ENCODE peak calls at places on chromosomes 4 and X, in eight cellular contexts. One of them, this sample, is unnamed.

GRCh38 chr4:165203541-165204461 is 3.6 kb upstream of the KLHL2 start:
- DNase-seq in ascending aorta: no peak
- DNase-seq in activated gamma-delta T cell treated with Interleukin-2 at 50 U/mL for 16 hours: no peak
- DNase-seq in stimulated activated CD4-positive, alpha-beta T cell treated with anti-CD3 and anti-CD28 coated beads, Interleukin-12 subunit alpha, Interleukin-12 subunit beta, amount 100 ng/mL, for 24 hours: no peak
- DNase-seq in NCI-H460: no peak
- DNase-seq in Calu3: no peak
- DNase-seq in NCI-H1694 treated with DMSO at 0.1 percent for 48 hours: no peak
- DNase-seq in GM06990: no peak
- DNase-seq in this sample: no peak

GRCh38 chrX:17291998-17292658 is 82.9 kb upstream of the NHS start:
- DNase-seq in ascending aorta: no peak
- DNase-seq in activated gamma-delta T cell treated with Interleukin-2 at 50 U/mL for 16 hours: no peak
- DNase-seq in stimulated activated CD4-positive, alpha-beta T cell treated with anti-CD3 and anti-CD28 coated beads, Interleukin-12 subunit alpha, Interleukin-12 subunit beta, amount 100 ng/mL, for 24 hours: no peak
- DNase-seq in NCI-H460: no peak
- DNase-seq in Calu3: no peak
- DNase-seq in NCI-H1694 treated with DMSO at 0.1 percent for 48 hours: peak; percentile 24
- DNase-seq in GM06990: no peak
- DNase-seq in this sample: no peak

GRCh38 chr4:41757521-41758156 is 9.1 kb upstream of the PHOX2B start:
- DNase-seq in ascending aorta: no peak
- DNase-seq in activated gamma-delta T cell treated with Interleukin-2 at 50 U/mL for 16 hours: no peak
- DNase-seq in stimulated activated CD4-positive, alpha-beta T cell treated with anti-CD3 and anti-CD28 coated beads, Interleukin-12 subunit alpha, Interleukin-12 subunit beta, amount 100 ng/mL, for 24 hours: no peak
- DNase-seq in NCI-H460: no peak
- DNase-seq in Calu3: peak; percentile 5
- DNase-seq in NCI-H1694 treated with DMSO at 0.1 percent for 48 hours: no peak
- DNase-seq in GM06990: no peak
- DNase-seq in this sample: no peak

GRCh38 chr4:139229534-139230039 is 50.4 kb downstream of the MGARP start:
- DNase-seq in ascending aorta: no peak
- DNase-seq in activated gamma-delta T cell treated with Interleukin-2 at 50 U/mL for 16 hours: peak; percentile 12
- DNase-seq in stimulated activated CD4-positive, alpha-beta T cell treated with anti-CD3 and anti-CD28 coated beads, Interleukin-12 subunit alpha, Interleukin-12 subunit beta, amount 100 ng/mL, for 24 hours: no peak
- DNase-seq in NCI-H460: peak; percentile 44
- DNase-seq in Calu3: peak; percentile 8
- DNase-seq in NCI-H1694 treated with DMSO at 0.1 percent for 48 hours: peak; percentile 2
- DNase-seq in GM06990: no peak
- DNase-seq in this sample: peak; percentile 25

GRCh38 chr4:57109530-57109846 is 697 bp downstream of the IGFBP7 start:
- DNase-seq in ascending aorta: no peak
- DNase-seq in activated gamma-delta T cell treated with Interleukin-2 at 50 U/mL for 16 hours: no peak
- DNase-seq in stimulated activated CD4-positive, alpha-beta T cell treated with anti-CD3 and anti-CD28 coated beads, Interleukin-12 subunit alpha, Interleukin-12 subunit beta, amount 100 ng/mL, for 24 hours: no peak
- DNase-seq in NCI-H460: no peak
- DNase-seq in Calu3: no peak
- DNase-seq in NCI-H1694 treated with DMSO at 0.1 percent for 48 hours: no peak
- DNase-seq in GM06990: peak; percentile 3
- DNase-seq in this sample: no peak

GRCh38 chrX:66638591-66639500 is at the start of gene EDA2R:
- DNase-seq in ascending aorta: no peak
- DNase-seq in activated gamma-delta T cell treated with Interleukin-2 at 50 U/mL for 16 hours: no peak
- DNase-seq in stimulated activated CD4-positive, alpha-beta T cell treated with anti-CD3 and anti-CD28 coated beads, Interleukin-12 subunit alpha, Interleukin-12 subunit beta, amount 100 ng/mL, for 24 hours: no peak
- DNase-seq in NCI-H460: peak; percentile 96
- DNase-seq in Calu3: no peak
- DNase-seq in NCI-H1694 treated with DMSO at 0.1 percent for 48 hours: no peak
- DNase-seq in GM06990: peak; percentile 31
- DNase-seq in this sample: peak; percentile 58

GRCh38 chr4:36138221-36138620 is 106.1 kb downstream of the ARAP2 start:
- DNase-seq in ascending aorta: no peak
- DNase-seq in activated gamma-delta T cell treated with Interleukin-2 at 50 U/mL for 16 hours: no peak
- DNase-seq in stimulated activated CD4-positive, alpha-beta T cell treated with anti-CD3 and anti-CD28 coated beads, Interleukin-12 subunit alpha, Interleukin-12 subunit beta, amount 100 ng/mL, for 24 hours: no peak
- DNase-seq in NCI-H460: no peak
- DNase-seq in Calu3: no peak
- DNase-seq in NCI-H1694 treated with DMSO at 0.1 percent for 48 hours: no peak
- DNase-seq in GM06990: no peak
- DNase-seq in this sample: no peak

GRCh38 chrX:39220952-39221351 is 419.7 kb downstream of the MID1IP1 start:
- DNase-seq in ascending aorta: no peak
- DNase-seq in activated gamma-delta T cell treated with Interleukin-2 at 50 U/mL for 16 hours: no peak
- DNase-seq in stimulated activated CD4-positive, alpha-beta T cell treated with anti-CD3 and anti-CD28 coated beads, Interleukin-12 subunit alpha, Interleukin-12 subunit beta, amount 100 ng/mL, for 24 hours: no peak
- DNase-seq in NCI-H460: no peak
- DNase-seq in Calu3: no peak
- DNase-seq in NCI-H1694 treated with DMSO at 0.1 percent for 48 hours: no peak
- DNase-seq in GM06990: no peak
- DNase-seq in this sample: no peak

GRCh38 chrX:48531359-48531954 is 8.1 kb upstream of the TBC1D25 start:
- DNase-seq in ascending aorta: no peak
- DNase-seq in activated gamma-delta T cell treated with Interleukin-2 at 50 U/mL for 16 hours: no peak
- DNase-seq in stimulated activated CD4-positive, alpha-beta T cell treated with anti-CD3 and anti-CD28 coated beads, Interleukin-12 subunit alpha, Interleukin-12 subunit beta, amount 100 ng/mL, for 24 hours: no peak
- DNase-seq in NCI-H460: peak; percentile 37
- DNase-seq in Calu3: peak; percentile 12
- DNase-seq in NCI-H1694 treated with DMSO at 0.1 percent for 48 hours: no peak
- DNase-seq in GM06990: no peak
- DNase-seq in this sample: peak; percentile 53

GRCh38 chr4:36285784-36286480 is 4.5 kb downstream of the DTHD1 start:
- DNase-seq in ascending aorta: no peak
- DNase-seq in activated gamma-delta T cell treated with Interleukin-2 at 50 U/mL for 16 hours: peak; percentile 56
- DNase-seq in stimulated activated CD4-positive, alpha-beta T cell treated with anti-CD3 and anti-CD28 coated beads, Interleukin-12 subunit alpha, Interleukin-12 subunit beta, amount 100 ng/mL, for 24 hours: peak; percentile 22
- DNase-seq in NCI-H460: no peak
- DNase-seq in Calu3: no peak
- DNase-seq in NCI-H1694 treated with DMSO at 0.1 percent for 48 hours: no peak
- DNase-seq in GM06990: peak; percentile 68
- DNase-seq in this sample: no peak

This sample was measured in AG08396.